ENCODE peak calls at places on chromosome 10, in seven cellular contexts. K, Y, A, Q, M, E and U are unnamed samples.

GRCh38 chr10:117087521-117087920 is 50.5 kb downstream of the VAX1 start:
- DNase-seq in K (no peak), Y (no peak), A (no peak), Q (no peak), M (no peak), E (no peak), U (no peak)

GRCh38 chr10:7445474-7446135 is 34.8 kb upstream of the SFMBT2 start:
- DNase-seq in K (peak; percentile 62), Y (no peak), A (no peak), Q (no peak), M (no peak), E (no peak), U (no peak)

GRCh38 chr10:2676455-2676854 is 390.9 kb upstream of the PFKP start:
- DNase-seq in K (no peak), Y (no peak), A (no peak), Q (no peak), M (no peak), E (no peak), U (no peak)

GRCh38 chr10:74967850-74968620 is 141.6 kb downstream of the KAT6B start:
- DNase-seq in K (no peak), Y (no peak), A (no peak), Q (no peak), M (no peak), E (no peak), U (no peak)

GRCh38 chr10:79079074-79079397 is 10.3 kb downstream of the ZMIZ1 start:
- DNase-seq in K (no peak), Y (no peak), A (no peak), Q (no peak), M (no peak), E (no peak), U (no peak)

GRCh38 chr10:42754155-42755027 is 28.2 kb upstream of the BMS1 start:
- DNase-seq in K (no peak), Y (no peak), A (no peak), Q (no peak), M (peak; percentile 72), E (peak; percentile 54), U (peak; percentile 29)

GRCh38 chr10:96380821-96381220 is 22.0 kb upstream of the OPALIN start:
- DNase-seq in K (no peak), Y (no peak), A (no peak), Q (no peak), M (no peak), E (no peak), U (no peak)

GRCh38 chr10:128053356-128053755 is 72.9 kb downstream of the MKI67 start:
- DNase-seq in K (no peak), Y (no peak), A (no peak), Q (no peak), M (no peak), E (no peak), U (no peak)

GRCh38 chr10:116741391-116742351 is 695 bp downstream of the HSPA12A start:
- DNase-seq in K (no peak), Y (no peak), A (no peak), Q (no peak), M (peak; percentile 78), E (peak; percentile 16), U (no peak)

GRCh38 chr10:62817120-62817762 is 1.1 kb upstream of the EGR2 start:
- DNase-seq in K (no peak), Y (peak; percentile 49), A (peak; percentile 28), Q (no peak), M (peak; percentile 69), E (peak; percentile 27), U (peak; percentile 62)

GRCh38 chr10:87092356-87092860 is 2.2 kb downstream of the GLUD1 start:
- DNase-seq in K (peak; percentile 59), Y (no peak), A (peak; percentile 2), Q (no peak), M (no peak), E (no peak), U (no peak)

GRCh38 chr10:33822774-33823173 is 488.3 kb upstream of the NRP1 start:
- DNase-seq in K (no peak), Y (no peak), A (no peak), Q (no peak), M (no peak), E (no peak), U (no peak)

GRCh38 chr10:77436257-77436780 is 201.3 kb downstream of the KCNMA1 start:
- DNase-seq in K (no peak), Y (no peak), A (no peak), Q (no peak), M (no peak), E (no peak), U (no peak)

GRCh38 chr10:116111483-116112095 is 161.4 kb downstream of the GFRA1 start:
- DNase-seq in K (no peak), Y (no peak), A (no peak), Q (no peak), M (no peak), E (no peak), U (no peak)